ENCODE peak calls at places on chromosomes 4 and X, in ten cellular contexts. R is T-cell, T is foreskin fibroblast, L is mucosa of gallbladder, E is iPS DF 6.9, W is hepatocyte, G is tibial nerve, M is substantia nigra, U is iPS-NIHi11, Z is prostate gland. Y is an unnamed sample.

GRCh38 chr4:17780461-17781071 is 855 bp downstream of the FAM184B start:
- DNase-seq in R (no peak), L (no peak), Z (no peak), G (no peak), W (no peak), E (no peak), U (no peak), T (peak; percentile 43), M (no peak), Y (no peak)

GRCh38 chrX:69538321-69538876 is 34.3 kb downstream of the NALF2 start:
- DNase-seq in L (peak; percentile 66), W (peak; percentile 83), Z (peak; percentile 48), U (peak; percentile 87), R (peak; percentile 68), M (peak; percentile 9), T (peak; percentile 61), G (peak; percentile 53), E (peak; percentile 31), Y (peak; percentile 23)

GRCh38 chr4:172683016-172683415 is 485.6 kb upstream of the GALNT7 start:
- DNase-seq in Z (no peak), U (no peak), L (no peak), E (no peak), M (no peak), T (peak; percentile 36), R (no peak), G (no peak), W (no peak), Y (peak; percentile 14)

GRCh38 chr4:153346563-153346962 is 2.1 kb downstream of the MND1 start:
- DNase-seq in L (no peak), Z (no peak), U (peak; percentile 23), T (peak; percentile 37), R (no peak), E (no peak), M (no peak), G (no peak), W (no peak), Y (no peak)

GRCh38 chr4:1594871-1595788 is 89.0 kb downstream of the FAM53A start:
- DNase-seq in Z (no peak), L (no peak), U (peak; percentile 9), E (no peak), W (no peak), M (no peak), G (no peak), R (no peak), T (no peak), Y (no peak)

GRCh38 chrX:130799393-130799792 is 103.6 kb downstream of the ENOX2 start:
- DNase-seq in R (no peak), U (no peak), M (no peak), W (no peak), Z (no peak), E (no peak), L (no peak), G (no peak), T (peak; percentile 52), Y (peak; percentile 26)

GRCh38 chrX:9122504-9123245 is 88.7 kb upstream of the FAM9B start:
- DNase-seq in T (peak; percentile 31), M (no peak), G (peak; percentile 4), L (no peak), W (no peak), U (no peak), R (no peak), Z (no peak), E (no peak), Y (no peak)

GRCh38 chr4:67725981-67726380 is 25.0 kb upstream of the UBA6 start:
- DNase-seq in G (no peak), M (no peak), U (no peak), W (no peak), E (no peak), T (peak; percentile 39), L (no peak), R (no peak), Z (no peak), Y (no peak)

GRCh38 chr4:73723029-73723428 is 17.3 kb upstream of the CXCL8 start:
- DNase-seq in E (no peak), W (no peak), R (no peak), T (no peak), L (no peak), M (no peak), G (no peak), Z (no peak), U (no peak), Y (no peak)

GRCh38 chr4:48064349-48064748 is 47.8 kb downstream of the NIPAL1 start:
- DNase-seq in G (no peak), R (no peak), E (no peak), U (no peak), M (no peak), T (no peak), Z (no peak), L (no peak), W (no peak), Y (no peak)